ENCODE peak calls at places on chromosomes 2 and 18, in ten cellular contexts. X is activated naive CD8-positive, alpha-beta T cell treated with anti-CD3 and anti-CD28 coated beads for 36 hours; L is GDM1; P is T-helper 9 cell; C is AG09309; Q is ovary; B is aorta; H is HCEC 1CT; U is substantia nigra; A is choroid plexus epithelial cell. W is an unnamed sample.

GRCh38 chr2:26540306-26540705 is 62.4 kb upstream of the OTOF start:
- DNase-seq in X (no peak), L (no peak), P (no peak), C (no peak), Q (no peak), B (no peak), H (no peak), U (no peak), A (no peak), W (no peak)

GRCh38 chr18:48982269-48982668 is 31.5 kb upstream of the SMAD7 start:
- DNase-seq in X (no peak), L (peak; percentile 57), P (no peak), C (no peak), Q (no peak), B (no peak), H (no peak), U (no peak), A (no peak), W (no peak)

GRCh38 chr2:233380132-233381012 is 26.1 kb downstream of the DGKD start:
- DNase-seq in X (no peak), L (no peak), P (no peak), C (no peak), Q (no peak), B (no peak), H (no peak), U (no peak), A (peak; percentile 38), W (no peak)

GRCh38 chr2:237478969-237479368 is 8.1 kb upstream of the MLPH start:
- DNase-seq in X (no peak), L (no peak), P (no peak), C (no peak), Q (no peak), B (no peak), H (no peak), U (no peak), A (no peak), W (no peak)

GRCh38 chr2:32947076-32947483 is 327 bp downstream of the LTBP1 start:
- DNase-seq in X (peak; percentile 5), L (no peak), P (no peak), C (no peak), Q (no peak), B (peak; percentile 50), H (no peak), U (no peak), A (peak; percentile 21), W (no peak)

GRCh38 chr18:433960-434359 is 66.5 kb downstream of the COLEC12 start:
- DNase-seq in X (no peak), L (no peak), P (no peak), C (no peak), Q (no peak), B (no peak), H (peak; percentile 64), U (no peak), A (no peak), W (no peak)

GRCh38 chr18:50340078-50340477 is 34.8 kb upstream of the SKA1 start:
- DNase-seq in X (no peak), L (no peak), P (no peak), C (no peak), Q (peak; percentile 16), B (no peak), H (no peak), U (no peak), A (no peak), W (no peak)

GRCh38 chr18:34483198-34483597 is 226.9 kb upstream of the DTNA start:
- DNase-seq in X (no peak), L (no peak), P (no peak), C (no peak), Q (no peak), B (no peak), H (no peak), U (no peak), A (no peak), W (no peak)

GRCh38 chr2:181546086-181546485 is 88.9 kb downstream of the ITGA4 start:
- DNase-seq in X (no peak), L (no peak), P (no peak), C (no peak), Q (no peak), B (no peak), H (peak; percentile 21), U (no peak), A (peak; percentile 45), W (no peak)

W was measured in putamen.